ENCODE peak calls at places on chromosome 5, in four cellular contexts. One of them, this sample, is unnamed.
A peak's percentile ranks its signal among the peaks of the same experiment; 100 is the strongest.

GRCh38 chr5:10863763-10864383 is 102.8 kb upstream of the DAP start:
- DNase-seq in HL-60: peak; percentile 39
- DNase-seq in HepG2: peak; percentile 33
- DNase-seq in prostate gland: no peak
- DNase-seq in this sample: no peak

GRCh38 chr5:138770291-138770690 is 17.1 kb downstream of the CTNNA1 start:
- DNase-seq in HL-60: no peak
- DNase-seq in HepG2: no peak
- DNase-seq in prostate gland: no peak
- DNase-seq in this sample: no peak

GRCh38 chr5:142009886-142010285 is 2.9 kb downstream of the GNPDA1 start:
- DNase-seq in HL-60: no peak
- DNase-seq in HepG2: no peak
- DNase-seq in prostate gland: no peak
- DNase-seq in this sample: no peak

GRCh38 chr5:170818222-170818621 is 34.7 kb downstream of the GABRP start:
- DNase-seq in HL-60: no peak
- DNase-seq in HepG2: no peak
- DNase-seq in prostate gland: no peak
- DNase-seq in this sample: no peak

GRCh38 chr5:89293849-89294248 is 410.9 kb upstream of the MEF2C start:
- DNase-seq in HL-60: peak; percentile 21
- DNase-seq in HepG2: no peak
- DNase-seq in prostate gland: no peak
- DNase-seq in this sample: no peak

GRCh38 chr5:6781711-6782110 is 68.5 kb downstream of the TENT4A start:
- DNase-seq in HL-60: no peak
- DNase-seq in HepG2: no peak
- DNase-seq in prostate gland: no peak
- DNase-seq in this sample: no peak

GRCh38 chr5:98698359-98698758 is 75.1 kb upstream of the RGMB start:
- DNase-seq in HL-60: no peak
- DNase-seq in HepG2: no peak
- DNase-seq in prostate gland: no peak
- DNase-seq in this sample: no peak

GRCh38 chr5:157177935-157178334 is 2.7 kb upstream of the ITK start:
- DNase-seq in HL-60: no peak
- DNase-seq in HepG2: no peak
- DNase-seq in prostate gland: no peak
- DNase-seq in this sample: no peak

GRCh38 chr5:93156566-93156965 is 424.5 kb downstream of the NR2F1-AS1 start:
- DNase-seq in HL-60: no peak
- DNase-seq in HepG2: no peak
- DNase-seq in prostate gland: no peak
- DNase-seq in this sample: no peak

GRCh38 chr5:93150311-93151012 is 430.6 kb downstream of the NR2F1-AS1 start:
- DNase-seq in HL-60: no peak
- DNase-seq in HepG2: no peak
- DNase-seq in prostate gland: no peak
- DNase-seq in this sample: no peak

GRCh38 chr5:93154551-93154950 is 426.5 kb downstream of the NR2F1-AS1 start:
- DNase-seq in HL-60: no peak
- DNase-seq in HepG2: no peak
- DNase-seq in prostate gland: no peak
- DNase-seq in this sample: no peak

GRCh38 chr5:93151121-93151520 is 429.9 kb downstream of the NR2F1-AS1 start:
- DNase-seq in HL-60: no peak
- DNase-seq in HepG2: no peak
- DNase-seq in prostate gland: no peak
- DNase-seq in this sample: no peak

DNA sequence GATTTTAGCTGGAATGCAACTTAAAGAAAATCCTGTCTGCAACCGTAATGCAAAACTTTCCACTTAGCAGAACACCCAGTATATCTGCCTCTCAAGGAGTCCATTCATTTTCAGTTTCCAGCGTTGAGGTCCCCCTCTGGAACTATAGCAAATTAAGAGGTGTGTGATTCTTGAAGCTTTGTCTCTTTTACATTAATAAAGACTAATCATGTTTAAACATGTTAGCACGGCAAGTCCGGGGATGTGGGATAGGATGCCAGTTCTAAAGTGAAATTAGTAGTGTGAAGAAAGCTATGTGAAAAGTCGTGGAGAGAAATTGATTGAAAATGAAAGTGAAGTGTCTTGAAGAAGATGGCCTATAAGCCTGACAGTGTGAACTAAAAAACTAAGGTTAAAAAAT is 429.1 kb downstream of the NR2F1-AS1 start:
- DNase-seq in HL-60: no peak
- DNase-seq in HepG2: no peak
- DNase-seq in prostate gland: no peak
- DNase-seq in this sample: no peak
- H3K4me3 ChIP-seq in HL-60: no peak overlapping the region
- H3K4me3 ChIP-seq in HepG2: no peak overlapping the region
- H3K4me3 ChIP-seq in prostate gland: no peak overlapping the region
- H3K4me3 ChIP-seq in this sample: no peak overlapping the region

GRCh38 chr5:122259995-122260394 is 52.0 kb upstream of the SNCAIP start:
- DNase-seq in HL-60: no peak
- DNase-seq in HepG2: peak; percentile 1
- DNase-seq in prostate gland: no peak
- DNase-seq in this sample: no peak
- TF ChIP-seq CTCF in HL-60: no peak
- TF ChIP-seq CTCF in HepG2: no peak
- TF ChIP-seq CTCF in prostate gland: no peak
- TF ChIP-seq CTCF in this sample: no peak

DNA sequence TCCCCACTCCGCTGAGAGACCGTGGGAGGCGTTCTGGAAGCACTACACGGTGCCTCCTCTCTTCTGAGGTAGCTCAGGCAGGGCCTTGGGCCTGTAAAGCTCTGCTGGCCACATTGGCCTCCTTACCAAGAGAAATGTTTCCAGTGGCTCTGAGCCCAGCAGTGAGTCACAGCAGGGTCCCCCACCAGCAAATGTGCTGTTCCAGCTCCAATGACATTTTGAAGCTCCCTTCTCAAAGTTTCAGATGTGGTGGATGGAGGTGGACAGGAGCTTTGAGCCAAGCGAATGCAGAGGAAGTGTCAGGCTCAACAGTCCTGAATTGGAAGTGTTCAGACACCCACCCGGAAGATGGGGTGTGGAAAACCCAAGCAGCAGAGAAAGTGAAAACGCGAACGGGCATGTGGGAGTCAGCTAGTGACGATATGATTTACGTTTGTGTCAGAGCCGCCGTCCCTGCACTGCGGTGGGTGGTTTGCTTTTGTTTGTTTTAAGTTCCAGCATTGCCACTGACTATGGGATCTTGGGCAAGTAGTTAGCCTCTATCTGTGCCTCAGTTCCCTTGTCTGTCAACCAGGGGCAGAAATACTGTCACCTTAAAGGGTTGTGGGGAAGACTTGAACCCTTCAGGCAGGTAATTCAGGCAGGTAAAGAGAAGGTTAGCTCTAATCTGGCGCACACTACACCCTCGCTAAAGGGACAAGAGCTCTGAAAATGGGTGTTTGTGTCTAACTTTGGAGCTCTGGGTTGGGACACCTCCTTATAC is 38.2 kb downstream of the C5orf15 start:
- DNase-seq in HL-60: no peak
- DNase-seq in HepG2: no peak
- DNase-seq in prostate gland: no peak
- DNase-seq in this sample: no peak
- TF ChIP-seq POLR2AphosphoS5 in HL-60: no peak
- TF ChIP-seq POLR2AphosphoS5 in HepG2: no peak
- TF ChIP-seq POLR2AphosphoS5 in prostate gland: no peak
- TF ChIP-seq POLR2AphosphoS5 in this sample: no peak

GRCh38 chr5:1343931-1344901 is 683 bp downstream of the CLPTM1L start:
- DNase-seq in HL-60: no peak
- DNase-seq in HepG2: no peak
- DNase-seq in prostate gland: no peak
- DNase-seq in this sample: no peak

GRCh38 chr5:1341863-1342262 is 3.0 kb downstream of the CLPTM1L start:
- DNase-seq in HL-60: no peak
- DNase-seq in HepG2: no peak
- DNase-seq in prostate gland: no peak
- DNase-seq in this sample: no peak

GRCh38 chr5:1342268-1342667 is 2.6 kb downstream of the CLPTM1L start:
- DNase-seq in HL-60: no peak
- DNase-seq in HepG2: no peak
- DNase-seq in prostate gland: no peak
- DNase-seq in this sample: no peak

GRCh38 chr5:1344975-1345838 is at the start of gene CLPTM1L:
- DNase-seq in HL-60: peak; percentile 72
- DNase-seq in HepG2: peak; percentile 69
- DNase-seq in prostate gland: peak; percentile 81
- DNase-seq in this sample: peak; percentile 82

GRCh38 chr5:1343315-1343751 is 1.6 kb downstream of the CLPTM1L start:
- DNase-seq in HL-60: no peak
- DNase-seq in HepG2: no peak
- DNase-seq in prostate gland: no peak
- DNase-seq in this sample: no peak
- H3K4me3 ChIP-seq in HL-60: no peak overlapping the region
- H3K4me3 ChIP-seq in HepG2: peak overlapping the region; percentile 90
- H3K4me3 ChIP-seq in prostate gland: no peak overlapping the region
- H3K4me3 ChIP-seq in this sample: peak overlapping the region; percentile 98

GRCh38 chr5:174464504-174465165 is 259.7 kb upstream of the MSX2 start:
- DNase-seq in HL-60: no peak
- DNase-seq in HepG2: no peak
- DNase-seq in prostate gland: no peak
- DNase-seq in this sample: no peak
- TF ChIP-seq CTCF in HL-60: no peak
- TF ChIP-seq CTCF in HepG2: no peak
- TF ChIP-seq CTCF in prostate gland: no peak
- TF ChIP-seq CTCF in this sample: no peak

GRCh38 chr5:158837908-158838307 is 261.8 kb downstream of the EBF1 start:
- DNase-seq in HL-60: no peak
- DNase-seq in HepG2: no peak
- DNase-seq in prostate gland: no peak
- DNase-seq in this sample: no peak
- TF ChIP-seq POLR2AphosphoS5 in HL-60: no peak
- TF ChIP-seq POLR2AphosphoS5 in HepG2: no peak
- TF ChIP-seq POLR2AphosphoS5 in prostate gland: no peak
- TF ChIP-seq POLR2AphosphoS5 in this sample: peak; percentile 48

DNA sequence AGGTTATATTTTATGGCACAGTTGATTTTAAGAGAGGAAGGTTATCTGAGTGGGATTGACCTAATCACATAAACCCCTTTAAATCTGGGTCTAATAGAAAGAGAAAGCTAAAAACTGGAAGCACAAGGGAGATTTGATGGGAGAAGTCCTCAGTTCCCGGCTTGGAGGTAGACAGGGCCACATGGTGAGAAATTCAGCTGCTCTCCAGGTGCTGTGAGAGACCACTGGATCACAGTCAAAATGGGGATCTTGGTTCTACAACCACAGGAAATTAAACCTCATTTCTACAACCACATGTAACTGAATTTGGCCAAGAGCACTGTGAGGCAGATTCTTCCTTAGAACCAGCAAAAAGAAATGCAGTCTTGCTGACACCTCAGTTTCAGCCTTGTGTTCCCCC is 2352.7 kb downstream of the MAT2B start:
- DNase-seq in HL-60: no peak
- DNase-seq in HepG2: no peak
- DNase-seq in prostate gland: no peak
- DNase-seq in this sample: no peak
- H3K4me3 ChIP-seq in HL-60: no peak overlapping the region
- H3K4me3 ChIP-seq in HepG2: no peak overlapping the region
- H3K4me3 ChIP-seq in prostate gland: no peak overlapping the region
- H3K4me3 ChIP-seq in this sample: no peak overlapping the region

GRCh38 chr5:145681216-145681615 is 153.9 kb downstream of the PRELID2 start:
- DNase-seq in HL-60: no peak
- DNase-seq in HepG2: peak; percentile 3
- DNase-seq in prostate gland: no peak
- DNase-seq in this sample: no peak

GRCh38 chr5:145681686-145682085 is 153.5 kb downstream of the PRELID2 start:
- DNase-seq in HL-60: peak; percentile 50
- DNase-seq in HepG2: peak; percentile 83
- DNase-seq in prostate gland: peak; percentile 22
- DNase-seq in this sample: no peak

GRCh38 chr5:145680744-145681143 is 154.4 kb downstream of the PRELID2 start:
- DNase-seq in HL-60: no peak
- DNase-seq in HepG2: no peak
- DNase-seq in prostate gland: no peak
- DNase-seq in this sample: no peak

GRCh38 chr5:145678255-145678654 is 156.9 kb downstream of the PRELID2 start:
- DNase-seq in HL-60: no peak
- DNase-seq in HepG2: no peak
- DNase-seq in prostate gland: no peak
- DNase-seq in this sample: no peak

GRCh38 chr5:145680169-145680568 is 155.0 kb downstream of the PRELID2 start:
- DNase-seq in HL-60: no peak
- DNase-seq in HepG2: no peak
- DNase-seq in prostate gland: no peak
- DNase-seq in this sample: no peak
- TF ChIP-seq CTCF in HL-60: peak; percentile 19
- TF ChIP-seq CTCF in HepG2: peak; percentile 24
- TF ChIP-seq CTCF in prostate gland: no peak
- TF ChIP-seq CTCF in this sample: no peak

DNA sequence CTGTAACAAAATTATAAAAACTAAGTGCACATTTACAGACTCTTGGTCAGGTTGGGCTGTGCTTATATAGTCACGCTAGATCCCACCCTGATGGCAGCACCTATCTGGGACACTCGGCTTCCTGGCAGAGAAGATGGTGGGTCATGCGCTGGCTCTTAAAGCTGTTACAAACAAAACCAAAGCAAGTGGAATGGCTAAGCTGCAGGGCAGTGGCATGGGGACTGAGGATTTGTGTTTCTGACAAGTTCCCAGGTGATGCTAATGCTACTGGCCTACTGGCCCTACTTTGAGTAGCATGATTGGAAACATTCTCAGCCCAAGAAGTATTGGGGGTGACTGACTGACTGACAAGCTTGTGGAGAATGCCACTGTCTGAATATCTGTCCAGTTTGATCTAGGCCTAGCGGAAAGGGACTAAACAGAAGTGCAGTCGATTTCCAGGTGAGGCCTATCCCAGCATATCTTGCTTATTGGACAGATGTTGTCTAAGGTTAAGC is 8.3 kb downstream of the BTF3 start:
- DNase-seq in HL-60: no peak
- DNase-seq in HepG2: no peak
- DNase-seq in prostate gland: no peak
- DNase-seq in this sample: no peak
- TF ChIP-seq POLR2AphosphoS5 in HL-60: no peak
- TF ChIP-seq POLR2AphosphoS5 in HepG2: peak; percentile 46
- TF ChIP-seq POLR2AphosphoS5 in prostate gland: no peak
- TF ChIP-seq POLR2AphosphoS5 in this sample: no peak

This sample was measured in breast epithelium.